ENCODE peak calls at places on chromosomes 11 and 22, in eight cellular contexts. B, A, S, R, P, H, Y and L are unnamed samples.

GRCh38 chr11:82790723-82791487 is 57.2 kb upstream of the FAM181B start:
- DNase-seq in B (no peak), Y (no peak), A (no peak), S (peak), H (no peak), R (peak), P (no peak), L (no peak)

GRCh38 chr11:2521081-2521480 is 76.3 kb downstream of the KCNQ1 start:
- DNase-seq in A (no peak), S (no peak), P (peak), B (no peak), Y (no peak), R (no peak), H (no peak), L (peak)

GRCh38 chr22:37098976-37099577 is 10.4 kb downstream of the TMPRSS6 start:
- DNase-seq in S (no peak), Y (no peak), P (no peak), R (no peak), B (no peak), A (no peak), H (no peak), L (no peak)

GRCh38 chr11:130218501-130218900 is 58.9 kb downstream of the ST14 start:
- DNase-seq in P (no peak), A (no peak), B (peak), S (no peak), Y (no peak), R (no peak), H (no peak), L (no peak)

GRCh38 chr22:25193548-25193947 is 6.1 kb upstream of the CRYBB3 start:
- DNase-seq in Y (no peak), H (no peak), R (no peak), A (no peak), B (no peak), P (no peak), S (peak), L (no peak)

GRCh38 chr11:102400603-102401002 is 52.0 kb downstream of the TMEM123 start:
- DNase-seq in Y (no peak), R (no peak), A (no peak), S (no peak), B (no peak), P (no peak), H (no peak), L (no peak)

GRCh38 chr11:19451609-19452008 is 210.9 kb upstream of the E2F8 start:
- DNase-seq in P (no peak), R (no peak), H (no peak), B (no peak), Y (no peak), A (no peak), S (no peak), L (no peak)

GRCh38 chr11:43947003-43947500 is 4.6 kb downstream of the C11orf96 start:
- DNase-seq in Y (no peak), B (no peak), S (peak), R (no peak), H (peak), A (no peak), P (no peak), L (no peak)

GRCh38 chr11:3228445-3228829 is 3.8 kb downstream of the MRGPRE start:
- DNase-seq in H (no peak), A (no peak), R (no peak), S (no peak), Y (no peak), P (no peak), B (no peak), L (peak)

GRCh38 chr11:9626778-9627394 is 37.0 kb upstream of the SWAP70 start:
- DNase-seq in S (peak), R (no peak), P (no peak), B (no peak), H (no peak), Y (no peak), A (no peak), L (no peak)

GRCh38 chr22:41367039-41367679 is 14.6 kb upstream of the TEF start:
- DNase-seq in S (peak), H (peak), B (peak), Y (peak), R (peak), A (peak), P (peak), L (peak)

GRCh38 chr22:31818481-31819392 is 64.9 kb downstream of the DEPDC5 start:
- DNase-seq in R (no peak), H (peak), P (no peak), B (no peak), Y (no peak), A (no peak), S (peak), L (no peak)

GRCh38 chr11:108873938-108874337 is 209.1 kb downstream of the DDX10 start:
- DNase-seq in R (no peak), P (no peak), A (no peak), H (no peak), Y (no peak), B (no peak), S (no peak), L (no peak)

DNA sequence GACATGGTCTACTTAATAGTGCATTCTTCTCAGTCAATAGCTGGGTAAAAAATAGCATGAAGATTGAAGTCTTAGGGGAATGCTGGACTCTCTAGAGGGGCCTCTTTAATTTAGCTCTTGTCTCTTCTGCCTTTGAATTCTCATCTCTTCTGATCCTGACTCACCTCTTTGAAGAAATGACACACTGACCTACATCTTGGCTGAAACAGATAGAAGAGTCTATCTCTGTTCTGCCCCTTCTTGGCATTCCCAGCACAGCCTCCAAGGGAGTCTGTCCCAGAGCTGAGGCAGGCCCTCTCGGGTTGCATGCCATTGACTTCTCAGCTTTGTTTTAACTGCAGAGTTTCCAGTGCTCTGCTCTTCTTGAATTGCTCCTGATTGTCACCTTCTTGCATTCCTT is 55.7 kb downstream of the PTPRJ start:
- DNase-seq in H (peak), B (no peak), A (no peak), R (no peak), P (no peak), Y (no peak), S (no peak), L (no peak)
- H3K4me3 ChIP-seq in H (no peak), B (no peak), A (no peak), R (no peak), P (no peak), Y (no peak), S (no peak), L (no peak)

DNA sequence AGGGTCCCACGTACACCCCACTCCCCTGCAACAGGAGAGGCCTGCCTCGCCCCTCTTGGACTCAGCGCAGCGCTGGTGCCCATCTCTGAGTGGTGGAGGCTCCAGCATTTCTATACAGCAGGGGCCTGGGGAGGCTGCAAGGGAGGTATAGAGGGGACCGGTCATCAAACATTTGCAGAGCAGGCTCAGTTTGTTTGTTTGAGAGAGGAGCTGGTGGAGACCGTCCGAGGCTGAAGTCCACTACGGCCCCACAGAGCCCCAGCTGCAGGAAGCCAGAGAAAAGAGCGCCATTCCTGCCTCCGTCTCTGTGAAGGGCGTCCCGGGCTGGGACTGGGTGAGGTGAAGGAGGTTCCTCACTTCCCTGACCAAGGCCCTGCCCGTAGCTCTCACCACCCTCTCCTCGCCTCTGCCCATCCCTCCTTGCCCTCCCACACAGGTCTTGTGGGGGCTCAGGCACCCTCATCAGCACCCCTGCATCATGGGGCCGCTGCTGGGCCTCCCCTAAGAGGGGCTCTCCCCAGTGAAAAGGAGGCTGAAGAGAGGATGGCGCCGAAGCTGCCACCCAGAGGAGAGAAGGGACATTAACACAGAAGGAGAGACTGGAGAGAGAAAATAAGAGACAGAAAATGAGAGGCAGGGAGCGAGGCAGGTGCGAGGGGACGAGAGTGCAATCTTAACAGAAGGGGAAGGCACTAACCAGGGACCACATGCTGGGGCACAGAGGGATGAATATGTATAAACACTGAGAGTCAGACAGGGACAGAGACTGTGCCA is 24.6 kb downstream of the RPUSD4 start:
- DNase-seq in H (no peak), B (no peak), Y (no peak), P (no peak), R (no peak), S (no peak), A (no peak), L (no peak)
- TF ChIP-seq CTCF in H (peak), B (no peak), Y (no peak), P (no peak), R (peak), S (peak), A (no peak), L (no peak)

GRCh38 chr11:36557991-36558390 is 9.8 kb upstream of the RAG1 start:
- DNase-seq in R (no peak), Y (no peak), S (no peak), B (no peak), H (no peak), A (no peak), P (no peak), L (no peak)
- H3K4me3 ChIP-seq in R (no peak), Y (no peak), S (no peak), B (no peak), H (no peak), A (no peak), P (no peak), L (no peak)

GRCh38 chr11:75339685-75340409 is 11.6 kb downstream of the ARRB1 start:
- DNase-seq in R (no peak), Y (no peak), P (no peak), S (no peak), B (no peak), H (no peak), A (no peak), L (no peak)
- TF ChIP-seq CTCF in R (no peak), Y (no peak), P (no peak), S (peak), B (no peak), H (no peak), A (no peak), L (no peak)